ENCODE peak calls at places on chromosomes 6 and 20, in nine cellular contexts. One of them, this sample, is unnamed.

GRCh38 chr6:160041608-160042007 is 72.7 kb downstream of the IGF2R start:
- DNase-seq in COR-L47: no peak
- DNase-seq in left lobe of liver: peak
- DNase-seq in left cardiac atrium: peak
- DNase-seq in NB4: no peak
- DNase-seq in cardiac muscle cell: no peak
- DNase-seq in M059J: peak
- DNase-seq in anterior cingulate cortex: peak
- DNase-seq in prostate gland: peak
- DNase-seq in this sample: no peak

GRCh38 chr6:167757821-167758220 is 68.9 kb upstream of the AFDN start:
- DNase-seq in anterior cingulate cortex: no peak
- DNase-seq in left cardiac atrium: no peak
- DNase-seq in left lobe of liver: no peak
- DNase-seq in COR-L47: no peak
- DNase-seq in M059J: no peak
- DNase-seq in NB4: no peak
- DNase-seq in prostate gland: no peak
- DNase-seq in cardiac muscle cell: no peak
- DNase-seq in this sample: no peak

GRCh38 chr20:47165376-47165865 is 191.1 kb downstream of the ZMYND8 start:
- DNase-seq in anterior cingulate cortex: no peak
- DNase-seq in COR-L47: no peak
- DNase-seq in NB4: no peak
- DNase-seq in left cardiac atrium: no peak
- DNase-seq in prostate gland: no peak
- DNase-seq in M059J: no peak
- DNase-seq in cardiac muscle cell: no peak
- DNase-seq in left lobe of liver: no peak
- DNase-seq in this sample: no peak

GRCh38 chr20:7497985-7498384 is 442.3 kb downstream of the HAO1 start:
- DNase-seq in anterior cingulate cortex: no peak
- DNase-seq in left lobe of liver: no peak
- DNase-seq in left cardiac atrium: no peak
- DNase-seq in prostate gland: no peak
- DNase-seq in M059J: peak
- DNase-seq in NB4: no peak
- DNase-seq in COR-L47: no peak
- DNase-seq in cardiac muscle cell: no peak
- DNase-seq in this sample: no peak

GRCh38 chr6:99253271-99253670 is 96.2 kb downstream of the FAXC start:
- DNase-seq in left cardiac atrium: no peak
- DNase-seq in anterior cingulate cortex: no peak
- DNase-seq in NB4: no peak
- DNase-seq in COR-L47: no peak
- DNase-seq in M059J: no peak
- DNase-seq in left lobe of liver: no peak
- DNase-seq in cardiac muscle cell: no peak
- DNase-seq in prostate gland: no peak
- DNase-seq in this sample: no peak

GRCh38 chr6:106728296-106728870 is 99.0 kb downstream of the QRSL1 start:
- DNase-seq in M059J: peak
- DNase-seq in cardiac muscle cell: no peak
- DNase-seq in left cardiac atrium: no peak
- DNase-seq in COR-L47: no peak
- DNase-seq in left lobe of liver: peak
- DNase-seq in prostate gland: no peak
- DNase-seq in anterior cingulate cortex: no peak
- DNase-seq in NB4: no peak
- DNase-seq in this sample: no peak

GRCh38 chr6:34370371-34370770 is 22.1 kb downstream of the NUDT3 start:
- DNase-seq in cardiac muscle cell: no peak
- DNase-seq in anterior cingulate cortex: no peak
- DNase-seq in left cardiac atrium: no peak
- DNase-seq in COR-L47: no peak
- DNase-seq in M059J: no peak
- DNase-seq in prostate gland: no peak
- DNase-seq in left lobe of liver: no peak
- DNase-seq in NB4: peak
- DNase-seq in this sample: peak

GRCh38 chr20:25136643-25137559 is 55.0 kb upstream of the VSX1 start:
- DNase-seq in M059J: peak
- DNase-seq in left cardiac atrium: peak
- DNase-seq in COR-L47: no peak
- DNase-seq in left lobe of liver: no peak
- DNase-seq in prostate gland: no peak
- DNase-seq in anterior cingulate cortex: peak
- DNase-seq in NB4: no peak
- DNase-seq in cardiac muscle cell: no peak
- DNase-seq in this sample: peak

GRCh38 chr6:91566467-91566866 is 979.6 kb upstream of the MAP3K7 start:
- DNase-seq in left lobe of liver: no peak
- DNase-seq in COR-L47: no peak
- DNase-seq in M059J: peak
- DNase-seq in cardiac muscle cell: no peak
- DNase-seq in NB4: no peak
- DNase-seq in anterior cingulate cortex: no peak
- DNase-seq in left cardiac atrium: no peak
- DNase-seq in prostate gland: no peak
- DNase-seq in this sample: no peak

GRCh38 chr6:129766959-129767728 is 57.2 kb upstream of the ARHGAP18 start:
- DNase-seq in anterior cingulate cortex: peak
- DNase-seq in cardiac muscle cell: peak
- DNase-seq in prostate gland: no peak
- DNase-seq in COR-L47: peak
- DNase-seq in left cardiac atrium: no peak
- DNase-seq in left lobe of liver: no peak
- DNase-seq in NB4: peak
- DNase-seq in M059J: peak
- DNase-seq in this sample: no peak

GRCh38 chr6:155580904-155581303 is 125.3 kb upstream of the NOX3 start:
- DNase-seq in left cardiac atrium: no peak
- DNase-seq in cardiac muscle cell: no peak
- DNase-seq in COR-L47: no peak
- DNase-seq in left lobe of liver: no peak
- DNase-seq in NB4: no peak
- DNase-seq in anterior cingulate cortex: no peak
- DNase-seq in M059J: no peak
- DNase-seq in prostate gland: no peak
- DNase-seq in this sample: no peak

GRCh38 chr6:17865243-17865642 is 122.2 kb downstream of the KIF13A start:
- DNase-seq in left cardiac atrium: no peak
- DNase-seq in cardiac muscle cell: peak
- DNase-seq in COR-L47: peak
- DNase-seq in anterior cingulate cortex: no peak
- DNase-seq in prostate gland: peak
- DNase-seq in left lobe of liver: no peak
- DNase-seq in M059J: peak
- DNase-seq in NB4: no peak
- DNase-seq in this sample: no peak

GRCh38 chr6:105380634-105381033 is 22.2 kb downstream of the PREP start:
- DNase-seq in cardiac muscle cell: no peak
- DNase-seq in left lobe of liver: no peak
- DNase-seq in M059J: no peak
- DNase-seq in left cardiac atrium: no peak
- DNase-seq in NB4: no peak
- DNase-seq in COR-L47: no peak
- DNase-seq in anterior cingulate cortex: no peak
- DNase-seq in prostate gland: no peak
- DNase-seq in this sample: no peak

GRCh38 chr6:3808189-3808588 is 41.0 kb upstream of the FAM50B start:
- DNase-seq in M059J: peak
- DNase-seq in COR-L47: no peak
- DNase-seq in left cardiac atrium: no peak
- DNase-seq in NB4: no peak
- DNase-seq in prostate gland: no peak
- DNase-seq in left lobe of liver: no peak
- DNase-seq in cardiac muscle cell: no peak
- DNase-seq in anterior cingulate cortex: no peak
- DNase-seq in this sample: no peak

GRCh38 chr6:84926756-84927155 is 162.4 kb upstream of the TBX18 start:
- DNase-seq in COR-L47: no peak
- DNase-seq in prostate gland: no peak
- DNase-seq in M059J: no peak
- DNase-seq in left lobe of liver: no peak
- DNase-seq in anterior cingulate cortex: no peak
- DNase-seq in cardiac muscle cell: no peak
- DNase-seq in left cardiac atrium: no peak
- DNase-seq in NB4: no peak
- DNase-seq in this sample: no peak

GRCh38 chr6:132484680-132485018 is 28.3 kb downstream of the STX7 start:
- DNase-seq in cardiac muscle cell: peak
- DNase-seq in NB4: no peak
- DNase-seq in left cardiac atrium: no peak
- DNase-seq in left lobe of liver: no peak
- DNase-seq in anterior cingulate cortex: no peak
- DNase-seq in COR-L47: no peak
- DNase-seq in M059J: no peak
- DNase-seq in prostate gland: no peak
- DNase-seq in this sample: no peak

GRCh38 chr20:14896569-14896968 is 559.2 kb upstream of the FLRT3 start:
- DNase-seq in left cardiac atrium: no peak
- DNase-seq in NB4: no peak
- DNase-seq in prostate gland: no peak
- DNase-seq in left lobe of liver: no peak
- DNase-seq in COR-L47: no peak
- DNase-seq in anterior cingulate cortex: no peak
- DNase-seq in cardiac muscle cell: no peak
- DNase-seq in M059J: no peak
- DNase-seq in this sample: no peak

GRCh38 chr6:36599791-36600209 is 5.6 kb downstream of the SRSF3 start:
- DNase-seq in anterior cingulate cortex: no peak
- DNase-seq in M059J: no peak
- DNase-seq in COR-L47: peak
- DNase-seq in prostate gland: no peak
- DNase-seq in left lobe of liver: no peak
- DNase-seq in NB4: peak
- DNase-seq in left cardiac atrium: peak
- DNase-seq in cardiac muscle cell: peak
- DNase-seq in this sample: no peak

GRCh38 chr20:61662946-61663460 is 402.7 kb downstream of the TAF4 start:
- DNase-seq in cardiac muscle cell: no peak
- DNase-seq in prostate gland: no peak
- DNase-seq in M059J: no peak
- DNase-seq in COR-L47: no peak
- DNase-seq in NB4: no peak
- DNase-seq in anterior cingulate cortex: no peak
- DNase-seq in left lobe of liver: no peak
- DNase-seq in left cardiac atrium: no peak
- DNase-seq in this sample: no peak

GRCh38 chr6:131976545-131977061 is 25.4 kb upstream of the CCN2 start:
- DNase-seq in NB4: no peak
- DNase-seq in left cardiac atrium: no peak
- DNase-seq in COR-L47: no peak
- DNase-seq in left lobe of liver: peak
- DNase-seq in prostate gland: no peak
- DNase-seq in anterior cingulate cortex: no peak
- DNase-seq in M059J: no peak
- DNase-seq in cardiac muscle cell: no peak
- DNase-seq in this sample: no peak

GRCh38 chr6:4359108-4359710 is 223.8 kb upstream of the ECI2 start:
- DNase-seq in anterior cingulate cortex: no peak
- DNase-seq in left cardiac atrium: no peak
- DNase-seq in NB4: no peak
- DNase-seq in COR-L47: no peak
- DNase-seq in M059J: no peak
- DNase-seq in left lobe of liver: no peak
- DNase-seq in cardiac muscle cell: no peak
- DNase-seq in prostate gland: no peak
- DNase-seq in this sample: no peak

This sample was measured in C1 segment of cervical spinal cord.